ENCODE peak calls at places on chromosomes 4 and X, in nine cellular contexts. One of them, this sample, is unnamed.

GRCh38 chr4:169080970-169081369 is 70.9 kb upstream of the CBR4 start:
- DNase-seq in ovary: no peak
- DNase-seq in stomach: no peak
- DNase-seq in esophagus squamous epithelium: no peak
- DNase-seq in Peyer's patch: no peak
- DNase-seq in tibial nerve: peak; percentile 75
- DNase-seq in thyroid gland: peak; percentile 70
- DNase-seq in heart left ventricle: no peak
- DNase-seq in HepG2: no peak
- DNase-seq in this sample: peak; percentile 42

GRCh38 chr4:184427093-184427492 is 47.3 kb downstream of the IRF2 start:
- DNase-seq in thyroid gland: no peak
- DNase-seq in ovary: no peak
- DNase-seq in tibial nerve: no peak
- DNase-seq in Peyer's patch: no peak
- DNase-seq in heart left ventricle: no peak
- DNase-seq in stomach: no peak
- DNase-seq in HepG2: no peak
- DNase-seq in esophagus squamous epithelium: no peak
- DNase-seq in this sample: no peak

GRCh38 chr4:106864231-106864630 is 171.9 kb downstream of the DKK2 start:
- DNase-seq in thyroid gland: no peak
- DNase-seq in ovary: no peak
- DNase-seq in heart left ventricle: no peak
- DNase-seq in Peyer's patch: no peak
- DNase-seq in HepG2: no peak
- DNase-seq in stomach: no peak
- DNase-seq in tibial nerve: no peak
- DNase-seq in esophagus squamous epithelium: no peak
- DNase-seq in this sample: no peak

GRCh38 chrX:97252111-97252510 is 368.4 kb downstream of the RPA4 start:
- DNase-seq in esophagus squamous epithelium: no peak
- DNase-seq in Peyer's patch: no peak
- DNase-seq in stomach: no peak
- DNase-seq in HepG2: no peak
- DNase-seq in ovary: no peak
- DNase-seq in tibial nerve: no peak
- DNase-seq in thyroid gland: no peak
- DNase-seq in heart left ventricle: no peak
- DNase-seq in this sample: no peak

GRCh38 chr4:170698334-170698733 is 608.6 kb upstream of the AADAT start:
- DNase-seq in tibial nerve: no peak
- DNase-seq in thyroid gland: no peak
- DNase-seq in esophagus squamous epithelium: no peak
- DNase-seq in ovary: no peak
- DNase-seq in HepG2: no peak
- DNase-seq in Peyer's patch: no peak
- DNase-seq in heart left ventricle: no peak
- DNase-seq in stomach: no peak
- DNase-seq in this sample: no peak

GRCh38 chr4:147754037-147754445 is 22.2 kb downstream of the ARHGAP10 start:
- DNase-seq in heart left ventricle: no peak
- DNase-seq in HepG2: no peak
- DNase-seq in stomach: no peak
- DNase-seq in thyroid gland: no peak
- DNase-seq in tibial nerve: no peak
- DNase-seq in Peyer's patch: no peak
- DNase-seq in esophagus squamous epithelium: no peak
- DNase-seq in ovary: no peak
- DNase-seq in this sample: no peak

GRCh38 chrX:40171513-40172168 is 73.9 kb upstream of the BCOR start:
- DNase-seq in ovary: peak; percentile 63
- DNase-seq in thyroid gland: peak; percentile 57
- DNase-seq in Peyer's patch: no peak
- DNase-seq in tibial nerve: no peak
- DNase-seq in esophagus squamous epithelium: no peak
- DNase-seq in stomach: no peak
- DNase-seq in heart left ventricle: peak; percentile 35
- DNase-seq in HepG2: no peak
- DNase-seq in this sample: no peak

GRCh38 chr4:189304755-189305154 is 635.9 kb upstream of the FRG1 start:
- DNase-seq in Peyer's patch: no peak
- DNase-seq in HepG2: no peak
- DNase-seq in heart left ventricle: no peak
- DNase-seq in thyroid gland: no peak
- DNase-seq in ovary: no peak
- DNase-seq in stomach: no peak
- DNase-seq in tibial nerve: no peak
- DNase-seq in esophagus squamous epithelium: no peak
- DNase-seq in this sample: no peak

GRCh38 chr4:71231073-71231752 is 107.6 kb upstream of the SLC4A4 start:
- DNase-seq in stomach: peak; percentile 92
- DNase-seq in thyroid gland: peak; percentile 98
- DNase-seq in Peyer's patch: peak; percentile 87
- DNase-seq in heart left ventricle: peak; percentile 95
- DNase-seq in esophagus squamous epithelium: no peak
- DNase-seq in HepG2: no peak
- DNase-seq in ovary: peak; percentile 48
- DNase-seq in tibial nerve: peak; percentile 52
- DNase-seq in this sample: peak; percentile 59

GRCh38 chr4:183200453-183200852 is 101.4 kb downstream of the WWC2 start:
- DNase-seq in tibial nerve: no peak
- DNase-seq in heart left ventricle: peak; percentile 64
- DNase-seq in Peyer's patch: no peak
- DNase-seq in ovary: peak; percentile 62
- DNase-seq in esophagus squamous epithelium: no peak
- DNase-seq in HepG2: no peak
- DNase-seq in thyroid gland: peak; percentile 91
- DNase-seq in stomach: peak; percentile 79
- DNase-seq in this sample: peak; percentile 88

GRCh38 chr4:81698536-81698935 is 226.8 kb upstream of the RASGEF1B start:
- DNase-seq in ovary: no peak
- DNase-seq in tibial nerve: no peak
- DNase-seq in esophagus squamous epithelium: no peak
- DNase-seq in HepG2: no peak
- DNase-seq in Peyer's patch: no peak
- DNase-seq in heart left ventricle: no peak
- DNase-seq in stomach: no peak
- DNase-seq in thyroid gland: no peak
- DNase-seq in this sample: no peak

GRCh38 chrX:83508006-83508405 is at the start of gene POU3F4:
- DNase-seq in Peyer's patch: no peak
- DNase-seq in thyroid gland: peak; percentile 21
- DNase-seq in esophagus squamous epithelium: no peak
- DNase-seq in stomach: no peak
- DNase-seq in tibial nerve: no peak
- DNase-seq in HepG2: no peak
- DNase-seq in ovary: peak; percentile 38
- DNase-seq in heart left ventricle: no peak
- DNase-seq in this sample: no peak

GRCh38 chr4:17168571-17168970 is 270.1 kb upstream of the LDB2 start:
- DNase-seq in stomach: no peak
- DNase-seq in HepG2: no peak
- DNase-seq in thyroid gland: no peak
- DNase-seq in esophagus squamous epithelium: no peak
- DNase-seq in ovary: no peak
- DNase-seq in Peyer's patch: no peak
- DNase-seq in tibial nerve: no peak
- DNase-seq in heart left ventricle: peak; percentile 32
- DNase-seq in this sample: no peak

GRCh38 chr4:182062936-182063335 is 180.3 kb upstream of the TENM3 start:
- DNase-seq in stomach: no peak
- DNase-seq in heart left ventricle: no peak
- DNase-seq in esophagus squamous epithelium: no peak
- DNase-seq in tibial nerve: no peak
- DNase-seq in Peyer's patch: no peak
- DNase-seq in thyroid gland: no peak
- DNase-seq in ovary: no peak
- DNase-seq in HepG2: no peak
- DNase-seq in this sample: no peak

GRCh38 chr4:93983133-93983532 is 154.6 kb downstream of the ATOH1 start:
- DNase-seq in heart left ventricle: no peak
- DNase-seq in tibial nerve: no peak
- DNase-seq in stomach: no peak
- DNase-seq in esophagus squamous epithelium: no peak
- DNase-seq in ovary: no peak
- DNase-seq in Peyer's patch: no peak
- DNase-seq in HepG2: no peak
- DNase-seq in thyroid gland: no peak
- DNase-seq in this sample: no peak

GRCh38 chrX:43953218-43953617 is 20.0 kb downstream of the NDP start:
- DNase-seq in Peyer's patch: no peak
- DNase-seq in tibial nerve: no peak
- DNase-seq in stomach: no peak
- DNase-seq in thyroid gland: no peak
- DNase-seq in ovary: no peak
- DNase-seq in HepG2: no peak
- DNase-seq in heart left ventricle: no peak
- DNase-seq in esophagus squamous epithelium: no peak
- DNase-seq in this sample: no peak

GRCh38 chr4:65381648-65382047 is 288.6 kb downstream of the EPHA5 start:
- DNase-seq in ovary: no peak
- DNase-seq in Peyer's patch: no peak
- DNase-seq in heart left ventricle: no peak
- DNase-seq in thyroid gland: no peak
- DNase-seq in esophagus squamous epithelium: no peak
- DNase-seq in HepG2: no peak
- DNase-seq in stomach: no peak
- DNase-seq in tibial nerve: no peak
- DNase-seq in this sample: no peak

GRCh38 chrX:4668802-4669536 is 955.5 kb upstream of the PRKX start:
- DNase-seq in stomach: no peak
- DNase-seq in Peyer's patch: no peak
- DNase-seq in tibial nerve: no peak
- DNase-seq in HepG2: no peak
- DNase-seq in heart left ventricle: no peak
- DNase-seq in ovary: no peak
- DNase-seq in thyroid gland: no peak
- DNase-seq in esophagus squamous epithelium: no peak
- DNase-seq in this sample: no peak
- TF ChIP-seq POLR2A in stomach: no peak
- TF ChIP-seq POLR2A in Peyer's patch: no peak
- TF ChIP-seq POLR2A in tibial nerve: no peak
- TF ChIP-seq POLR2A in HepG2: no peak
- TF ChIP-seq POLR2A in heart left ventricle: no peak
- TF ChIP-seq POLR2A in ovary: no peak
- TF ChIP-seq POLR2A in thyroid gland: no peak
- TF ChIP-seq POLR2A in esophagus squamous epithelium: no peak
- TF ChIP-seq POLR2A in this sample: no peak

DNA sequence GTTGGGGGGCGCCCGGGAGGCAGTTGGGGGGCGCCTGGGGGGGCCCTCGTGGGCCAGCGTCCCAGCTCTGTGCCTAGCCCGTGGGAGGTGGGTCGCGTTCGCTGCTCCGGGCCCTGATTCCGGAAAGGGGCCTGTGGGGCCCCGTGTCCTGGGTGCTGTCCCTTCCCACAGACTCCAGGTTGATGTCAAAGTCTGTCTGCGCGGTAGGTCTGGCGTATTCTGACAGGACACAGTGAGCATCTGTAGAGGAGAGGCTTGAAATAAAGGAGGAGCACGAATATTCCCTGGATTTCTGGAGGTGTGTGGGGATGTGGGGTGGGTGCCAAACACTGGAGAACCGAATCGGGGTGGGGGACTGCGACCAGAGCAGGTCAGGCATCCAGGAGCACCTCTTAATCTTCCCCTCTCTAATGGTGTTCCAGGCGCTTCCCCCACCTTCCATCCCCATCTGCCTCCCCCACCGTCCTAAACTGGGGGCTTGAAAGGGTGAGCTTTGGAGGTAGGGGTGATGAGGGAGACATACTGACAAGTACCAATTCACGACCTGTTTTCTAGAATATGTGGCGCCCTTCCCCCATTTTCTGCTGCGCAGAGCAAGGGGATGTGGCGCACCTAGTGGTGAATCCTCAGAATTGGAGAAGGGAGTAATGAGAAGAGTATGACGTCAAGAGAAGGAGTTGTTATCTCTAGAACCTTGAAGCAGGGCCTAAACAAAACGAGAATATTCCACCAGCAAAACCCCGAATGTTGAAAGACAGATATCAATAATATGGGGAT is 873 bp downstream of the GPRASP1 start:
- DNase-seq in tibial nerve: peak; percentile 70
- DNase-seq in esophagus squamous epithelium: no peak
- DNase-seq in thyroid gland: peak; percentile 59
- DNase-seq in Peyer's patch: peak; percentile 68
- DNase-seq in HepG2: no peak
- DNase-seq in heart left ventricle: no peak
- DNase-seq in stomach: no peak
- DNase-seq in ovary: peak; percentile 70
- DNase-seq in this sample: peak; percentile 75
- TF ChIP-seq CTCF in tibial nerve: peak; percentile 45
- TF ChIP-seq CTCF in esophagus squamous epithelium: peak; percentile 28
- TF ChIP-seq CTCF in thyroid gland: peak; percentile 71
- TF ChIP-seq CTCF in Peyer's patch: no peak
- TF ChIP-seq CTCF in HepG2: no peak
- TF ChIP-seq CTCF in heart left ventricle: peak; percentile 46
- TF ChIP-seq CTCF in stomach: peak; percentile 27
- TF ChIP-seq CTCF in ovary: peak; percentile 13
- TF ChIP-seq CTCF in this sample: peak; percentile 51

GRCh38 chr4:185792384-185793146 is 19.4 kb downstream of the SORBS2 start:
- DNase-seq in thyroid gland: no peak
- DNase-seq in esophagus squamous epithelium: no peak
- DNase-seq in HepG2: peak; percentile 95
- DNase-seq in ovary: no peak
- DNase-seq in stomach: no peak
- DNase-seq in Peyer's patch: no peak
- DNase-seq in tibial nerve: peak; percentile 22
- DNase-seq in heart left ventricle: no peak
- DNase-seq in this sample: no peak
- H3K27ac ChIP-seq in thyroid gland: peak overlapping the region; percentile 45
- H3K27ac ChIP-seq in esophagus squamous epithelium: no peak overlapping the region
- H3K27ac ChIP-seq in HepG2: peak overlapping the region; percentile 68
- H3K27ac ChIP-seq in ovary: no peak overlapping the region
- H3K27ac ChIP-seq in stomach: no peak overlapping the region
- H3K27ac ChIP-seq in Peyer's patch: no peak overlapping the region
- H3K27ac ChIP-seq in tibial nerve: peak overlapping the region; percentile 48
- H3K27ac ChIP-seq in heart left ventricle: peak overlapping the region; percentile 39
- H3K27ac ChIP-seq in this sample: peak overlapping the region; percentile 11

GRCh38 chr4:126419266-126419665 is 1104.5 kb downstream of the FAT4 start:
- DNase-seq in ovary: no peak
- DNase-seq in Peyer's patch: no peak
- DNase-seq in thyroid gland: no peak
- DNase-seq in tibial nerve: no peak
- DNase-seq in HepG2: no peak
- DNase-seq in esophagus squamous epithelium: no peak
- DNase-seq in heart left ventricle: no peak
- DNase-seq in stomach: no peak
- DNase-seq in this sample: no peak

GRCh38 chr4:126411047-126411446 is 1096.3 kb downstream of the FAT4 start:
- DNase-seq in heart left ventricle: no peak
- DNase-seq in HepG2: no peak
- DNase-seq in ovary: no peak
- DNase-seq in tibial nerve: no peak
- DNase-seq in Peyer's patch: no peak
- DNase-seq in stomach: no peak
- DNase-seq in thyroid gland: no peak
- DNase-seq in esophagus squamous epithelium: no peak
- DNase-seq in this sample: no peak

DNA sequence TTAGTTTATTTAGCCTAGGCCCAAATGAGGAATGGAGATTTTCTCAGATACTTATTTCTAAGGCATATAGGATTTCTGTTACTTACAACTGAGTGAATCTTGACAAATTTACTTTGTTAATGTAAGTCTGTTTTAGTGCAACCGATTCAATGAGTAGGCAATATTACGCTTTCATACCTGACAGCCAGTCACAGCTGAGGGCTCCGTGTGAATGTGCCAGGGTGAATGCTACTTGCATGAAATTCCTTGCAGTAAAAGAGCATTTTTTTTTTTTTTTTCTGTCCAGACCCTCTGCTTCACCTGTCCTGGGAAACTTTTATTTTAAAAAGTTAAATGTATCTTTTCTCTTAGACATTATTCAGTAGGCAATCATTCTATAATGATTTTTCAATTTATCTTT is 1100.0 kb downstream of the FAT4 start:
- DNase-seq in tibial nerve: no peak
- DNase-seq in heart left ventricle: no peak
- DNase-seq in HepG2: no peak
- DNase-seq in thyroid gland: peak; percentile 56
- DNase-seq in Peyer's patch: no peak
- DNase-seq in esophagus squamous epithelium: no peak
- DNase-seq in ovary: no peak
- DNase-seq in stomach: no peak
- DNase-seq in this sample: no peak
- TF ChIP-seq POLR2A in tibial nerve: no peak
- TF ChIP-seq POLR2A in heart left ventricle: no peak
- TF ChIP-seq POLR2A in HepG2: no peak
- TF ChIP-seq POLR2A in thyroid gland: no peak
- TF ChIP-seq POLR2A in Peyer's patch: no peak
- TF ChIP-seq POLR2A in esophagus squamous epithelium: no peak
- TF ChIP-seq POLR2A in ovary: no peak
- TF ChIP-seq POLR2A in stomach: no peak
- TF ChIP-seq POLR2A in this sample: no peak

This sample was measured in adrenal gland.